ENCODE peak calls at places on chromosomes 7 and 10, in nine cellular contexts. O is adrenal gland, E is hepatocyte, Y is lower lobe of right lung, K is Peyer's patch, S is cardiac muscle cell, U is uterus, I is astrocyte, P is heart left ventricle. Q is an unnamed sample.
A peak's percentile ranks its signal among the peaks of the same experiment; 100 is the strongest.

GRCh38 chr7:73521636-73522080 is 435 bp downstream of the BAZ1B start:
- DNase-seq in O (peak; percentile 55), E (peak; percentile 79), Y (no peak), K (no peak), S (peak; percentile 77), U (no peak), I (peak; percentile 30), P (no peak), Q (no peak)

GRCh38 chr10:5840314-5841307 is 27.4 kb upstream of the GDI2 start:
- DNase-seq in O (no peak), E (no peak), Y (no peak), K (peak; percentile 85), S (peak; percentile 39), U (no peak), I (peak; percentile 14), P (peak; percentile 47), Q (peak; percentile 94)

GRCh38 chr7:148485618-148486017 is 104.9 kb upstream of the C7orf33 start:
- DNase-seq in O (no peak), E (peak; percentile 18), Y (no peak), K (no peak), S (no peak), U (no peak), I (no peak), P (no peak), Q (peak; percentile 39)

GRCh38 chr7:47448971-47449370 is 132.9 kb downstream of the TNS3 start:
- DNase-seq in O (no peak), E (no peak), Y (no peak), K (no peak), S (no peak), U (no peak), I (no peak), P (no peak), Q (no peak)

GRCh38 chr7:40299097-40299496 is 164.3 kb downstream of the SUGCT start:
- DNase-seq in O (no peak), E (peak; percentile 3), Y (no peak), K (no peak), S (no peak), U (no peak), I (peak; percentile 98), P (no peak), Q (no peak)

GRCh38 chr7:44567884-44568283 is 5.8 kb downstream of the DDX56 start:
- DNase-seq in O (no peak), E (no peak), Y (no peak), K (no peak), S (no peak), U (no peak), I (no peak), P (no peak), Q (no peak)

GRCh38 chr10:18312385-18313145 is 172.3 kb downstream of the CACNB2 start:
- DNase-seq in O (peak; percentile 37), E (peak; percentile 63), Y (no peak), K (no peak), S (peak; percentile 81), U (no peak), I (peak; percentile 34), P (peak; percentile 19), Q (peak; percentile 70)

GRCh38 chr7:50676754-50677153 is 105.9 kb downstream of the GRB10 start:
- DNase-seq in O (no peak), E (no peak), Y (no peak), K (no peak), S (no peak), U (no peak), I (no peak), P (no peak), Q (no peak)

GRCh38 chr7:65471587-65471986 is 97.9 kb downstream of the ZNF92 start:
- DNase-seq in O (no peak), E (no peak), Y (no peak), K (no peak), S (no peak), U (no peak), I (no peak), P (no peak), Q (no peak)

GRCh38 chr7:157644946-157645345 is 308.1 kb downstream of the DNAJB6 start:
- DNase-seq in O (no peak), E (no peak), Y (no peak), K (peak; percentile 4), S (no peak), U (no peak), I (no peak), P (no peak), Q (peak; percentile 34)

GRCh38 chr7:79287976-79288375 is 165.5 kb downstream of the MAGI2 start:
- DNase-seq in O (no peak), E (no peak), Y (no peak), K (no peak), S (no peak), U (no peak), I (peak; percentile 23), P (no peak), Q (no peak)

GRCh38 chr7:44325811-44326241 is 432 bp upstream of the CAMK2B start:
- DNase-seq in O (no peak), E (no peak), Y (no peak), K (peak; percentile 33), S (peak; percentile 65), U (no peak), I (no peak), P (no peak), Q (no peak)

GRCh38 chr7:20798081-20798693 is 11.5 kb upstream of the SP8 start:
- DNase-seq in O (no peak), E (peak; percentile 72), Y (peak; percentile 69), K (peak; percentile 65), S (peak; percentile 70), U (no peak), I (no peak), P (no peak), Q (peak; percentile 44)

DNA sequence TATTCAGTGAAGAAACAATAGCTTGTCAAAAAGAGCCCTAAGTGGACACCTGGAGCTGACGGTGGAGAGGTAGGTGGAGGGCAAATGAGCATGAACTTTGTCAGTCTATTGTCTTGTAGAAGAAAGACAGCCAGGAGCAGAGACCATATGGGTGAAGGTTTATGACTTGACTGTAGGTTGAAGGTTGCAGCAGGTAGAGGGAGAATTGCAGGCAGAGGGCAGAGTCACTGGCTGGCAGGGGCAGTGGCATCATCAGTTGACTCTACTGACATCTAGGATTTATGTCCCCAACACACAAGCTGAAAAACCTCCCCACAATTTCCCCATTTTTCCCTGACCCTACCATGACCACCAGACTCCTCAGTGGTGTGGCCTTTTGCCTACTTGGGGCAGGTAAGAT is 243.6 kb upstream of the PRSS58 start:
- DNase-seq in O (no peak), E (no peak), Y (no peak), K (peak; percentile 62), S (no peak), U (no peak), I (no peak), P (no peak), Q (no peak)
- H3K27ac ChIP-seq in O (no peak overlapping the region), E (no peak overlapping the region), Y (no peak overlapping the region), K (no peak overlapping the region), S (no peak overlapping the region), U (no peak overlapping the region), I (no peak overlapping the region), P (no peak overlapping the region), Q (no peak overlapping the region)

DNA sequence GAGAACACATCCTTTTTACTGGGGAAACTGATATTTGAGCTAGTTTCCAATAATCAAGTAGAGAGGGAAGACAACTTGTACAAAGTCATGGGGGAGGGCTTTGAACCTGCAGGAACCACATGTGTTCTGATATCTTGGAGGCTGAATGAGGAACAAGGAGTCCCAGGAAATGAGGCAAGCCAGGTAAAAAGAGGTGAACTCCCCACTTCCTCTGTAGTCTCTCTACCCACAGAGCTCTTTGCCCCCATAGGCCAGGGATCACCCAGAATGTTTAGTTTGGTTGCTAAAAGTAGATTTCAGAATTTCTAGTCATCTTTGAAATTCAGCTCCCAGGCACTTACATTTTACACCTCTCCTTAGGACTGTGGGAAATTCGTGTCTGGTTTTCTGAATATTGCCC is 276.4 kb downstream of the SFMBT2 start:
- DNase-seq in O (no peak), E (no peak), Y (no peak), K (no peak), S (no peak), U (no peak), I (no peak), P (no peak), Q (no peak)
- H3K9me3 ChIP-seq in O (no peaks in the 10 kb centered on the region), E (no peaks in the 10 kb centered on the region), Y (no peaks in the 10 kb centered on the region), K (no peaks in the 10 kb centered on the region), S (no peaks in the 10 kb centered on the region), U (no peaks in the 10 kb centered on the region), I (no peaks in the 10 kb centered on the region), P (no peaks in the 10 kb centered on the region), Q (no peaks in the 10 kb centered on the region)

DNA sequence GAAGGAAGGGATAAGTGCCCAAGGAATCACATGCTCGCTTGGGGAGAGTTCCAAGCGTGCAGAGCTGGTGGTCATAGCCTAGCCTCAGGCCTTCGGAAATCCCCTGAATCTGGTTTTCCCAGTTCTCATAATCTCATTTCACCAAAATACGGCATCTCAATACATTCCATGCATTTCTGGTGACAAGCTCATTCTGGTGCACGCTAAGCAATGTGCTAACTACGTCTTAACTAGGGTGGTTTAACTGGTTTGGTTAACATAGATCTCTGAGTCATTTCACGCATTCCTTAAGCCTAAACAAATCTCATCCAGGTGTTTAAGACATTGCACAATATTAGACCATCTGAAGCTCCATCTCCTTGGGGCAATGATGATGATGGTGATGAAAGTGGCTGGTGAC is 72.9 kb upstream of the STEAP1B start:
- DNase-seq in O (no peak), E (no peak), Y (no peak), K (no peak), S (no peak), U (no peak), I (peak; percentile 91), P (no peak), Q (no peak)
- H3K27ac ChIP-seq in O (no peak overlapping the region), E (no peak overlapping the region), Y (no peak overlapping the region), K (no peak overlapping the region), S (no peak overlapping the region), U (no peak overlapping the region), I (peak overlapping the region; percentile 90), P (no peak overlapping the region), Q (no peak overlapping the region)

GRCh38 chr7:153012203-153012602 is 252.7 kb downstream of the ACTR3B start:
- DNase-seq in O (no peak), E (no peak), Y (no peak), K (no peak), S (no peak), U (no peak), I (no peak), P (no peak), Q (no peak)

GRCh38 chr7:153022796-153023592 is 263.4 kb downstream of the ACTR3B start:
- DNase-seq in O (no peak), E (no peak), Y (no peak), K (no peak), S (no peak), U (no peak), I (no peak), P (no peak), Q (no peak)

GRCh38 chr7:153021542-153021941 is 262.0 kb downstream of the ACTR3B start:
- DNase-seq in O (no peak), E (no peak), Y (no peak), K (no peak), S (no peak), U (no peak), I (no peak), P (no peak), Q (no peak)

DNA sequence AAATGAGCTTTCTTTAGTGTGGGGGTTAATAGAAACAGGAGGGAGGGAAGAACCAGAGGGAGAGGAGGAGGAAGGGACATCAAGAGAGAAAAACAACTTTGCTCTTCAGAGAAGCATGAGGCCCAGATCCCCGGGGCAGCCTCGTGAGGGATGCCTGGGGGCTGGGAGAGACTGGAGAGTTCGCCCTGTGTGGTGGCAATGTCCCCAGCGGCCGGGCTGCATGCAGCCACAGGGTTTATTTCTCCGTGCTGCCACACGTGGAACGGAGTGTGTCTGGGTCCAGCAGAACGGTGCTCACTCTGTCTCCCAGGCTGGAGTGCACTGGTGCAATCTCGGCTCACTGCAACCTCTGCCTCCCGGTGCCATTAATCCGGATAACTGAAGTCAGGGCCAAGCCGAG is 257.6 kb downstream of the ACTR3B start:
- DNase-seq in O (no peak), E (no peak), Y (no peak), K (no peak), S (no peak), U (no peak), I (no peak), P (no peak), Q (no peak)
- H3K9me3 ChIP-seq in O (no peaks in the 10 kb centered on the region), E (no peaks in the 10 kb centered on the region), Y (no peaks in the 10 kb centered on the region), K (no peaks in the 10 kb centered on the region), S (no peaks in the 10 kb centered on the region), U (no peaks in the 10 kb centered on the region), I (peaks cover 5% of the 10 kb centered on the region), P (no peaks in the 10 kb centered on the region), Q (no peaks in the 10 kb centered on the region)

Q was measured in Karpas-422.